ENCODE peak calls at places on chromosomes 12 and 14, in four cellular contexts. One of them, this sample, is unnamed.

GRCh38 chr14:94129758-94130414 is 482 bp upstream of the IFI27L2 start:
- DNase-seq in fibroblast of lung: peak
- DNase-seq in lower lobe of right lung: no peak
- DNase-seq in fibroblast of the aortic adventitia: peak
- DNase-seq in this sample: peak

GRCh38 chr12:45670339-45671065 is 59.0 kb upstream of the ARID2 start:
- DNase-seq in fibroblast of lung: no peak
- DNase-seq in fibroblast of the aortic adventitia: no peak
- DNase-seq in lower lobe of right lung: no peak
- DNase-seq in this sample: no peak

GRCh38 chr14:90848944-90849731 is 32.9 kb upstream of the TTC7B start:
- DNase-seq in fibroblast of the aortic adventitia: no peak
- DNase-seq in lower lobe of right lung: no peak
- DNase-seq in fibroblast of lung: no peak
- DNase-seq in this sample: no peak

GRCh38 chr12:70031046-70031445 is 206.0 kb downstream of the MYRFL start:
- DNase-seq in lower lobe of right lung: no peak
- DNase-seq in fibroblast of lung: no peak
- DNase-seq in fibroblast of the aortic adventitia: no peak
- DNase-seq in this sample: no peak

GRCh38 chr12:18583655-18584054 is 154.2 kb downstream of the PLCZ1 start:
- DNase-seq in lower lobe of right lung: no peak
- DNase-seq in fibroblast of the aortic adventitia: no peak
- DNase-seq in fibroblast of lung: peak
- DNase-seq in this sample: no peak

GRCh38 chr14:76352639-76353281 is 23.2 kb upstream of the ESRRB start:
- DNase-seq in fibroblast of lung: peak
- DNase-seq in lower lobe of right lung: peak
- DNase-seq in fibroblast of the aortic adventitia: peak
- DNase-seq in this sample: peak

GRCh38 chr14:59123975-59124374 is 64.5 kb upstream of the DAAM1 start:
- DNase-seq in lower lobe of right lung: no peak
- DNase-seq in fibroblast of lung: peak
- DNase-seq in fibroblast of the aortic adventitia: peak
- DNase-seq in this sample: peak

GRCh38 chr12:96194901-96195844 is 998 bp downstream of the ELK3 start:
- DNase-seq in fibroblast of the aortic adventitia: peak
- DNase-seq in lower lobe of right lung: no peak
- DNase-seq in fibroblast of lung: peak
- DNase-seq in this sample: peak

GRCh38 chr12:48788522-48788851 is 402 bp downstream of the ADCY6 start:
- DNase-seq in lower lobe of right lung: no peak
- DNase-seq in fibroblast of lung: no peak
- DNase-seq in fibroblast of the aortic adventitia: no peak
- DNase-seq in this sample: peak

GRCh38 chr14:68757618-68758081 is 35.2 kb downstream of the ZFP36L1 start:
- DNase-seq in fibroblast of lung: no peak
- DNase-seq in fibroblast of the aortic adventitia: no peak
- DNase-seq in lower lobe of right lung: peak
- DNase-seq in this sample: no peak

GRCh38 chr12:17108877-17109520 is 503.0 kb upstream of the LMO3 start:
- DNase-seq in fibroblast of the aortic adventitia: peak
- DNase-seq in fibroblast of lung: no peak
- DNase-seq in lower lobe of right lung: no peak
- DNase-seq in this sample: no peak

GRCh38 chr14:53187921-53188463 is 34.9 kb upstream of the DDHD1 start:
- DNase-seq in lower lobe of right lung: no peak
- DNase-seq in fibroblast of the aortic adventitia: no peak
- DNase-seq in fibroblast of lung: no peak
- DNase-seq in this sample: no peak

GRCh38 chr14:96100171-96101064 is 61.3 kb downstream of the C14orf132 start:
- DNase-seq in lower lobe of right lung: peak
- DNase-seq in fibroblast of lung: peak
- DNase-seq in fibroblast of the aortic adventitia: peak
- DNase-seq in this sample: peak

GRCh38 chr12:3683670-3684069 is 69.2 kb downstream of the CRACR2A start:
- DNase-seq in fibroblast of lung: peak
- DNase-seq in fibroblast of the aortic adventitia: peak
- DNase-seq in lower lobe of right lung: no peak
- DNase-seq in this sample: no peak

GRCh38 chr12:14962180-14962579 is 779 bp upstream of the ARHGDIB start:
- DNase-seq in fibroblast of the aortic adventitia: no peak
- DNase-seq in lower lobe of right lung: no peak
- DNase-seq in fibroblast of lung: no peak
- DNase-seq in this sample: no peak

GRCh38 chr14:29442720-29443119 is 484.9 kb downstream of the PRKD1 start:
- DNase-seq in fibroblast of the aortic adventitia: peak
- DNase-seq in fibroblast of lung: peak
- DNase-seq in lower lobe of right lung: no peak
- DNase-seq in this sample: peak

GRCh38 chr14:51006781-51007211 is 62.5 kb upstream of the PYGL start:
- DNase-seq in fibroblast of the aortic adventitia: peak
- DNase-seq in fibroblast of lung: peak
- DNase-seq in lower lobe of right lung: no peak
- DNase-seq in this sample: peak

GRCh38 chr14:100383727-100384158 is 60.6 kb downstream of the SLC25A47 start:
- DNase-seq in fibroblast of the aortic adventitia: peak
- DNase-seq in fibroblast of lung: peak
- DNase-seq in lower lobe of right lung: peak
- DNase-seq in this sample: peak

GRCh38 chr14:92653162-92653651 is 95.2 kb downstream of the LGMN start:
- DNase-seq in lower lobe of right lung: peak
- DNase-seq in fibroblast of lung: no peak
- DNase-seq in fibroblast of the aortic adventitia: no peak
- DNase-seq in this sample: no peak
- H3K4me3 ChIP-seq in lower lobe of right lung: peak
- H3K4me3 ChIP-seq in fibroblast of lung: no peak
- H3K4me3 ChIP-seq in fibroblast of the aortic adventitia: no peak
- H3K4me3 ChIP-seq in this sample: no peak

GRCh38 chr12:13196302-13196921 is at the start of gene EMP1:
- DNase-seq in fibroblast of the aortic adventitia: peak
- DNase-seq in fibroblast of lung: peak
- DNase-seq in lower lobe of right lung: peak
- DNase-seq in this sample: peak

GRCh38 chr12:13197526-13198141 is 1.1 kb downstream of the EMP1 start:
- DNase-seq in fibroblast of the aortic adventitia: peak
- DNase-seq in lower lobe of right lung: no peak
- DNase-seq in fibroblast of lung: peak
- DNase-seq in this sample: peak

GRCh38 chr12:13198240-13198639 is 1.7 kb downstream of the EMP1 start:
- DNase-seq in fibroblast of the aortic adventitia: no peak
- DNase-seq in lower lobe of right lung: no peak
- DNase-seq in fibroblast of lung: no peak
- DNase-seq in this sample: peak

GRCh38 chr12:13200841-13201240 is 4.3 kb downstream of the EMP1 start:
- DNase-seq in fibroblast of lung: no peak
- DNase-seq in lower lobe of right lung: no peak
- DNase-seq in fibroblast of the aortic adventitia: no peak
- DNase-seq in this sample: no peak

DNA sequence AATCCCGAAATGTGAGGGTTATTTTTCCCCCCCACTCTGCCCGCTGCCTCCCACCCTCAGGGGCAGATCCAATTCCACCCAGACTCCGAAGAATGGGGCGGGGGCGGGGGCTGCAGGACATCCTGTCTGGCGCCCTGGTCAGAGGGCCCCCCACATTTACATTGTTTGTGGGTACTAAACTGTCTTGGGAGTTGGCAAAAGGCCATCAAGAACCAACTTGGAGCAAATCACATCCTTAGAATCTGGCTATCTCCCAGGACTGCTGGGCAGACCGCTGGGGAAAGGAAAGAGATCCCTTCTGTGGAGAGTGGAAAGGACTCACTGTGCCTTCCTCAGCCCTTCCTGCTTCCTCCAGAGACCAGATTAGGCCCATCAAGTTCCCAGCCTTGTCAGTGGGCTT is 2.4 kb downstream of the EMP1 start:
- DNase-seq in fibroblast of lung: peak
- DNase-seq in fibroblast of the aortic adventitia: peak
- DNase-seq in lower lobe of right lung: no peak
- DNase-seq in this sample: peak
- H3K4me3 ChIP-seq in fibroblast of lung: peak
- H3K4me3 ChIP-seq in fibroblast of the aortic adventitia: peak
- H3K4me3 ChIP-seq in lower lobe of right lung: peak
- H3K4me3 ChIP-seq in this sample: peak

DNA sequence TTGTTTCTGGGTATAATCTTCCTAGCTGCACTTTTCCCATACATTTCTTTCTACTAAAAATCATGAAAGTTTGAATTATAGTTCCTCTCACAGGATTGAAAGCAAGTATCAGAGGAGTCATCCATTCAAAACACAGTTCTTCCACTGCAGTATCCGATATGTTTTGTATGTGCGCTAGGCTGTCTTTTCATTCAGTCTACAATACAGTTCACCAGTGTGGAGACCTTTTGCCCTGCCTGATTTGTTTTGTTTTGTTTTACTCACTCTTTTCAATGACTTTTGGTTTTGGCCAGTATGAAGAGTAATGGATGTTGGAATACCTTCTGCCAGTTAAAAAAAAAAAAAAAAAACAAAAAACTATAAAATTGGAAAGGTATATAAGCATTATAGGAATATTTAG is 91.4 kb downstream of the FGD4 start:
- DNase-seq in fibroblast of the aortic adventitia: no peak
- DNase-seq in fibroblast of lung: no peak
- DNase-seq in lower lobe of right lung: no peak
- DNase-seq in this sample: no peak
- H3K4me3 ChIP-seq in fibroblast of the aortic adventitia: no peak
- H3K4me3 ChIP-seq in fibroblast of lung: no peak
- H3K4me3 ChIP-seq in lower lobe of right lung: no peak
- H3K4me3 ChIP-seq in this sample: no peak

GRCh38 chr12:54560374-54560858 is 11.0 kb downstream of the PDE1B start:
- DNase-seq in fibroblast of lung: peak
- DNase-seq in lower lobe of right lung: peak
- DNase-seq in fibroblast of the aortic adventitia: peak
- DNase-seq in this sample: peak
- H3K4me3 ChIP-seq in fibroblast of lung: no peak
- H3K4me3 ChIP-seq in lower lobe of right lung: peak
- H3K4me3 ChIP-seq in fibroblast of the aortic adventitia: peak
- H3K4me3 ChIP-seq in this sample: peak

GRCh38 chr12:9647825-9648700 is 21.4 kb upstream of the CLEC2D start:
- DNase-seq in lower lobe of right lung: peak
- DNase-seq in fibroblast of lung: peak
- DNase-seq in fibroblast of the aortic adventitia: peak
- DNase-seq in this sample: peak

GRCh38 chr12:9649532-9649940 is 20.0 kb upstream of the CLEC2D start:
- DNase-seq in fibroblast of lung: no peak
- DNase-seq in lower lobe of right lung: no peak
- DNase-seq in fibroblast of the aortic adventitia: no peak
- DNase-seq in this sample: peak

GRCh38 chr12:9648701-9649531 is 20.6 kb upstream of the CLEC2D start:
- DNase-seq in fibroblast of the aortic adventitia: peak
- DNase-seq in fibroblast of lung: no peak
- DNase-seq in lower lobe of right lung: no peak
- DNase-seq in this sample: peak

GRCh38 chr12:9646794-9647622 is 22.5 kb upstream of the CLEC2D start:
- DNase-seq in fibroblast of lung: peak
- DNase-seq in lower lobe of right lung: no peak
- DNase-seq in fibroblast of the aortic adventitia: peak
- DNase-seq in this sample: peak

DNA sequence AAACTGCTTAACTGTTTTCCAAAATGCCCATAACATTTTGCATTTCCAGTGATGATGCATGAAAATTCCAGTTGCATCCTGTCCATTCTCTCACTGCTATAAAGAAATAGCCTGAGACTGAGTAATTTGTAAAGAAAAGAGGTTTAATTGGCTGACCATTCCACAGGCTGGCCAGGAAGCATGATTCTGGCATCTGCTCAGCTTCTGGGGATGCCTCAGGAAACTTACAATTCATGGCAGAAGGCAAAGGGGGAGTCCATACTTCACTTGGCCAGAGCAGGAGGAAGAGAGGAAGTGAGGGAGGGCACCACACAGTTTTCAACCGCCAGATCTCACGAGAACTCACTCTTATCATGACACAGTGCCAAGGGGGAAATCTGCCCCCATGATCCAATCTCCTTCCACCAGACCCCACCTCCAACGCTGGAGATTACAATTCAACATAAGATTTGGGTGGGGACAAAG is 18.2 kb upstream of the CLEC2D start:
- DNase-seq in fibroblast of the aortic adventitia: peak
- DNase-seq in fibroblast of lung: peak
- DNase-seq in lower lobe of right lung: no peak
- DNase-seq in this sample: peak
- H3K4me3 ChIP-seq in fibroblast of the aortic adventitia: no peak
- H3K4me3 ChIP-seq in fibroblast of lung: no peak
- H3K4me3 ChIP-seq in lower lobe of right lung: peak
- H3K4me3 ChIP-seq in this sample: peak

GRCh38 chr14:20988717-20989116 is 1.1 kb upstream of the METTL17 start:
- DNase-seq in fibroblast of the aortic adventitia: no peak
- DNase-seq in lower lobe of right lung: no peak
- DNase-seq in fibroblast of lung: no peak
- DNase-seq in this sample: no peak

GRCh38 chr14:20986811-20987210 is 3.0 kb upstream of the METTL17 start:
- DNase-seq in lower lobe of right lung: no peak
- DNase-seq in fibroblast of lung: peak
- DNase-seq in fibroblast of the aortic adventitia: peak
- DNase-seq in this sample: peak

GRCh38 chr14:20989787-20990600 is at the start of gene METTL17:
- DNase-seq in fibroblast of lung: peak
- DNase-seq in fibroblast of the aortic adventitia: peak
- DNase-seq in lower lobe of right lung: peak
- DNase-seq in this sample: peak

GRCh38 chr14:20989464-20989786 is 355 bp upstream of the METTL17 start:
- DNase-seq in lower lobe of right lung: no peak
- DNase-seq in fibroblast of lung: no peak
- DNase-seq in fibroblast of the aortic adventitia: no peak
- DNase-seq in this sample: no peak
- H3K4me3 ChIP-seq in lower lobe of right lung: peak
- H3K4me3 ChIP-seq in fibroblast of lung: no peak
- H3K4me3 ChIP-seq in fibroblast of the aortic adventitia: peak
- H3K4me3 ChIP-seq in this sample: peak

GRCh38 chr14:35406811-35407630 is 2.5 kb upstream of the NFKBIA start:
- DNase-seq in fibroblast of lung: peak
- DNase-seq in lower lobe of right lung: no peak
- DNase-seq in fibroblast of the aortic adventitia: peak
- DNase-seq in this sample: peak
- H3K4me3 ChIP-seq in fibroblast of lung: no peak
- H3K4me3 ChIP-seq in lower lobe of right lung: no peak
- H3K4me3 ChIP-seq in fibroblast of the aortic adventitia: no peak
- H3K4me3 ChIP-seq in this sample: no peak

GRCh38 chr12:106582661-106583577 is at the start of gene RFX4:
- DNase-seq in fibroblast of the aortic adventitia: no peak
- DNase-seq in fibroblast of lung: no peak
- DNase-seq in lower lobe of right lung: no peak
- DNase-seq in this sample: peak
- H3K4me3 ChIP-seq in fibroblast of the aortic adventitia: peak
- H3K4me3 ChIP-seq in fibroblast of lung: peak
- H3K4me3 ChIP-seq in lower lobe of right lung: peak
- H3K4me3 ChIP-seq in this sample: peak